ENCODE peak calls at places on chromosomes 3 and 15, in seven cellular contexts. M, F, U, R, G, X and S are unnamed samples.
A peak's percentile ranks its signal among the peaks of the same experiment; 100 is the strongest.

GRCh38 chr15:40045572-40046217 is 6.7 kb upstream of the SRP14 start:
- DNase-seq in M (no peak), X (no peak), F (peak; percentile 22), R (no peak), U (no peak), G (no peak), S (no peak)

GRCh38 chr3:58490860-58491501 is 915 bp upstream of the KCTD6 start:
- DNase-seq in M (no peak), U (no peak), R (no peak), X (peak; percentile 34), G (no peak), F (peak; percentile 43), S (peak; percentile 44)

GRCh38 chr15:62445244-62445643 is 280.2 kb upstream of the C2CD4B start:
- DNase-seq in F (no peak), G (no peak), R (no peak), U (no peak), X (no peak), M (no peak), S (no peak)

GRCh38 chr15:49242820-49243219 is 72.8 kb downstream of the GALK2 start:
- DNase-seq in M (no peak), F (peak; percentile 65), R (no peak), X (no peak), U (no peak), G (no peak), S (no peak)

GRCh38 chr15:25058080-25058785 is 103.4 kb downstream of the SNRPN start:
- DNase-seq in M (no peak), U (no peak), G (no peak), R (no peak), F (peak; percentile 21), X (peak; percentile 9), S (no peak)

GRCh38 chr15:90001683-90002427 is 731 bp downstream of the ZNF710 start:
- DNase-seq in X (peak; percentile 66), M (no peak), G (peak; percentile 53), F (peak; percentile 55), R (peak; percentile 75), U (peak; percentile 84), S (peak; percentile 81)

GRCh38 chr3:115982121-115982520 is 358.8 kb downstream of the GAP43 start:
- DNase-seq in R (no peak), U (no peak), M (no peak), F (no peak), G (no peak), X (no peak), S (no peak)

GRCh38 chr3:33372218-33373081 is 67.8 kb downstream of the UBP1 start:
- DNase-seq in X (peak; percentile 53), F (peak; percentile 66), G (peak; percentile 27), M (peak; percentile 70), U (peak; percentile 61), R (peak; percentile 29), S (peak; percentile 71)

GRCh38 chr3:100556656-100557310 is 52.6 kb upstream of the ADGRG7 start:
- DNase-seq in X (no peak), F (no peak), R (no peak), U (no peak), M (no peak), G (no peak), S (no peak)

GRCh38 chr3:133754973-133755828 is 9.0 kb downstream of the TF start:
- DNase-seq in G (no peak), M (no peak), R (no peak), F (no peak), U (no peak), X (no peak), S (no peak)

GRCh38 chr3:169772951-169773816 is at the start of gene MYNN:
- DNase-seq in R (peak; percentile 60), F (peak; percentile 93), X (peak; percentile 91), M (peak; percentile 73), U (peak; percentile 94), G (peak; percentile 91), S (peak; percentile 92)

GRCh38 chr15:42804739-42805138 is 67.8 kb upstream of the CDAN1 start:
- DNase-seq in G (no peak), X (no peak), F (no peak), R (no peak), M (no peak), U (no peak), S (no peak)

GRCh38 chr3:3227670-3228069 is 48.2 kb upstream of the CRBN start:
- DNase-seq in M (no peak), U (no peak), X (no peak), G (no peak), R (no peak), F (no peak), S (no peak)

GRCh38 chr3:32313723-32314473 is 75.4 kb downstream of the CMTM8 start:
- DNase-seq in X (no peak), M (peak; percentile 52), G (no peak), U (no peak), R (no peak), F (no peak), S (no peak)

GRCh38 chr3:15207836-15208504 is 1.9 kb downstream of the CAPN7 start:
- DNase-seq in R (no peak), X (no peak), F (no peak), G (no peak), U (no peak), M (no peak), S (peak; percentile 37)

GRCh38 chr3:45640091-45640507 is 45.5 kb downstream of the LIMD1 start:
- DNase-seq in M (no peak), R (no peak), F (no peak), U (peak; percentile 76), X (no peak), G (no peak), S (peak; percentile 31)

GRCh38 chr15:71743861-71744382 is 66.4 kb upstream of the NR2E3 start:
- DNase-seq in R (no peak), X (peak; percentile 74), U (peak; percentile 45), G (peak; percentile 49), M (no peak), F (peak; percentile 77), S (peak; percentile 60)

GRCh38 chr3:23580337-23580736 is 225.4 kb upstream of the UBE2E1 start:
- DNase-seq in G (no peak), X (no peak), U (no peak), F (no peak), R (peak; percentile 21), M (no peak), S (no peak)

GRCh38 chr3:194274424-194275085 is 76.6 kb downstream of the CPN2 start:
- DNase-seq in X (no peak), G (no peak), U (peak; percentile 56), M (peak; percentile 71), R (no peak), F (peak; percentile 64), S (no peak)

GRCh38 chr15:38577405-38577987 is 12.9 kb upstream of the RASGRP1 start:
- DNase-seq in R (no peak), M (no peak), U (no peak), F (no peak), X (no peak), G (no peak), S (no peak)

GRCh38 chr3:55662683-55663082 is 175.6 kb upstream of the WNT5A start:
- DNase-seq in G (no peak), R (no peak), X (no peak), F (no peak), U (no peak), M (no peak), S (no peak)

GRCh38 chr3:38027466-38028465 is 1.7 kb downstream of the PLCD1 start:
- DNase-seq in R (no peak), M (no peak), G (no peak), X (no peak), U (no peak), F (no peak), S (no peak)

GRCh38 chr3:38030126-38031021 is 932 bp upstream of the PLCD1 start:
- DNase-seq in U (no peak), R (no peak), F (no peak), G (no peak), M (no peak), X (no peak), S (no peak)

GRCh38 chr3:38028621-38029361 is 651 bp downstream of the PLCD1 start:
- DNase-seq in R (no peak), M (no peak), U (no peak), X (no peak), G (no peak), F (no peak), S (no peak)

GRCh38 chr3:38031022-38031994 is 1.9 kb upstream of the PLCD1 start:
- DNase-seq in M (peak; percentile 31), F (peak; percentile 88), G (peak; percentile 83), X (no peak), U (no peak), R (peak; percentile 78), S (no peak)

GRCh38 chr3:38029400-38030125 is at the start of gene PLCD1:
- DNase-seq in X (peak; percentile 52), M (no peak), G (peak; percentile 57), U (no peak), F (peak; percentile 75), R (peak; percentile 36), S (no peak)
- TF ChIP-seq POLR2A in X (peak; percentile 55), M (no peak), G (peak; percentile 64), U (no peak), F (no peak), R (no peak), S (no peak)

DNA sequence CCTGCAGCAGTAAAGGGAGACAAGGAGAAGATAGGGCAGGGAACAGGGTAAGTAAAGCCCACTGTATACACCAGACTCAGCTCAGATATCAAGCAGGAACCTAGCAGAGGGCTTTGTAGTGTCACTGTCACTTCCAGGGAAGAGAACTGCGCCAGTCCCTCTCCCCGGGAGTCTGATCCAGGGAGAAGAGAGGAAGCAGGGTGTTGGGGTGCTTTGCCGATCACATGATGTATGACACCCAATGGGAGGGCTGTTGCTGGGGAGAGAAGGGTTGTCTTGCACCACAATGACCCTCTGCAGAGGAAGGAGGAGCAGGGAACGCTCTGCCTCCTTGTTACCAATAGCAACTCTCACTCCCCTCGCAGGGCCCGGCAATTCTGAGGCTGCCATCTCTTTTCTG is 147.2 kb upstream of the SLC2A2 start:
- DNase-seq in F (peak; percentile 90), G (no peak), R (no peak), X (no peak), M (no peak), U (no peak), S (peak; percentile 30)
- TF ChIP-seq POLR2A in F (peak; percentile 20), G (no peak), R (no peak), X (peak; percentile 25), M (no peak), U (no peak), S (no peak)

DNA sequence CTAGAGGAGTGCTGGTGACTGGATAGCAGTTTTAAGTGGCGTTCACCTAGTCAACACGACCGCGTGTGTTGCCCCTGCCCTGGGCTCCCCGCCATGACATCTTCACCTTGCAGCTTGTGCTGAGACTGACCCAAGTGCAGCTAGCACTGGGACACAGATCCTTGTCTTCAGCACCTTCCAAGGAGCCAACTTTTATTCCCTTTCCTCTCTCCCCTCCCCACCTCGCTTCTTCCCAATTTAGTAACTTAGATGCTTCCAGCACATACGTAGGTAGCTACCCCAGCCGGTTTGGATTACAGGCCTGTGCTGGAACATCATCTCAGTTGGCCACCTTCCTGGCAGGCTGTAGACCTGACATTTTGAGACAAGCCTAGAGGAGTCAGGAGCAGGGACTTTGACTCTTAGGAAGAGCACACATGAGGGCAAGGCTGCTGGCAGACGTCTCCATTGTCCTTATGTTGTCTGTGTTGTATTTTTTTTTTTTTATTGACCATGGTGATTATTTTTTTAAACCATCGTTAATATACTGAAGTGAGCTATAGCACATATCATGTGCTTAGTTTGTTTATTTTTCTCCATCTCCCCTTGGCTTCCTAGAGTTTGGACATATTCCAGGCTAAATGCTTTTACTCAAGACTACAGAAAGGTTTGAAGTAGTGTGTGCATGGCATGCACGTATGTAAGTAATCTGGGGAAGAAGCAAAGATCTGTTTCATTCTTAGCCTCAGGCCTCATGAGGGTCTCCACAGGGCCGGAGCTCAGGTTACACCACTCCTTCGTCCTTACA is 61.0 kb downstream of the AAGAB start:
- DNase-seq in F (no peak), M (no peak), U (no peak), X (no peak), G (peak; percentile 68), R (no peak), S (no peak)
- TF ChIP-seq POLR2A in F (no peak), M (no peak), U (no peak), X (no peak), G (no peak), R (no peak), S (no peak)

GRCh38 chr3:126661965-126662364 is 7.0 kb upstream of the TXNRD3 start:
- DNase-seq in F (no peak), R (no peak), M (no peak), X (no peak), G (no peak), U (no peak), S (no peak)
- TF ChIP-seq POLR2A in F (no peak), R (no peak), M (no peak), X (no peak), G (no peak), U (no peak), S (no peak)